ENCODE peak calls at places on chromosomes 11 and 22, in nine cellular contexts. Y is SIG-M5, A is amygdala, N is suprapubic skin, G is kidney, X is iPS-NIHi11, P is ureter, H is mammary epithelial cell, V is ELF-1. W is an unnamed sample.

GRCh38 chr11:14768789-14769188 is 123.2 kb downstream of the CYP2R1 start:
- DNase-seq in V (no peak), Y (no peak), P (no peak), N (no peak), G (no peak), H (no peak), A (no peak), X (no peak), W (no peak)

GRCh38 chr11:112051768-112052167 is 22.0 kb downstream of the PIH1D2 start:
- DNase-seq in V (no peak), N (no peak), P (no peak), H (no peak), X (no peak), G (no peak), Y (no peak), A (no peak), W (no peak)

GRCh38 chr11:119701591-119702260 is 27.3 kb downstream of the NECTIN1 start:
- DNase-seq in N (no peak), P (peak), A (no peak), H (no peak), X (no peak), Y (no peak), G (no peak), V (no peak), W (no peak)

GRCh38 chr11:68213135-68213515 is at the start of gene KMT5B:
- DNase-seq in N (no peak), P (peak), G (peak), Y (no peak), H (no peak), V (peak), X (peak), A (no peak), W (peak)

GRCh38 chr22:24367841-24368240 is 59.6 kb upstream of the ADORA2A start:
- DNase-seq in V (no peak), G (no peak), X (no peak), P (no peak), Y (no peak), H (no peak), A (no peak), N (no peak), W (no peak)

GRCh38 chr11:105867742-105868141 is 154.3 kb downstream of the MSANTD4 start:
- DNase-seq in G (no peak), X (no peak), Y (no peak), P (no peak), N (no peak), V (no peak), H (no peak), A (no peak), W (no peak)

GRCh38 chr11:115720537-115721308 is 216.5 kb upstream of the CADM1 start:
- DNase-seq in A (peak), Y (no peak), V (no peak), G (no peak), H (no peak), P (no peak), N (no peak), X (no peak), W (peak)

GRCh38 chr22:42116848-42117424 is 13.7 kb downstream of the CYP2D6 start:
- DNase-seq in G (no peak), H (no peak), N (no peak), P (no peak), X (no peak), Y (no peak), A (no peak), V (no peak), W (no peak)

GRCh38 chr22:37953062-37953436 is 352 bp downstream of the C22orf23 start:
- DNase-seq in V (no peak), G (no peak), Y (no peak), P (no peak), A (no peak), H (no peak), X (peak), N (no peak), W (no peak)

GRCh38 chr11:31769241-31769640 is 41.9 kb downstream of the PAX6 start:
- DNase-seq in A (no peak), X (no peak), Y (no peak), H (no peak), P (no peak), G (no peak), N (no peak), V (no peak), W (no peak)

GRCh38 chr22:27090595-27090994 is 433.2 kb downstream of the MIAT start:
- DNase-seq in P (no peak), H (no peak), G (no peak), X (no peak), N (no peak), Y (no peak), A (peak), V (no peak), W (no peak)

GRCh38 chr22:46697811-46698515 is 40.1 kb downstream of the CERK start:
- DNase-seq in P (no peak), A (no peak), X (no peak), G (no peak), H (no peak), Y (no peak), N (no peak), V (no peak), W (no peak)

GRCh38 chr11:83816572-83817187 is 530.5 kb upstream of the CCDC90B start:
- DNase-seq in A (no peak), V (no peak), P (no peak), H (no peak), X (no peak), G (no peak), N (no peak), Y (no peak), W (no peak)

GRCh38 chr11:17923213-17923612 is 89.6 kb downstream of the SERGEF start:
- DNase-seq in X (no peak), A (no peak), V (peak), P (no peak), N (no peak), Y (no peak), G (no peak), H (no peak), W (no peak)

GRCh38 chr11:36149538-36150242 is 139.5 kb downstream of the COMMD9 start:
- DNase-seq in P (peak), N (no peak), H (peak), A (no peak), Y (peak), X (peak), G (peak), V (peak), W (no peak)

GRCh38 chr11:71331631-71332030 is 79.3 kb upstream of the SHANK2 start:
- DNase-seq in G (peak), A (no peak), N (peak), Y (no peak), V (no peak), X (no peak), H (no peak), P (no peak), W (no peak)

GRCh38 chr22:29037340-29037932 is 24.2 kb downstream of the C22orf31 start:
- DNase-seq in N (no peak), A (no peak), V (no peak), P (no peak), Y (no peak), G (no peak), H (no peak), X (no peak), W (no peak)

GRCh38 chr11:100851129-100851528 is 164.0 kb downstream of the ARHGAP42 start:
- DNase-seq in G (no peak), A (no peak), P (no peak), Y (no peak), X (no peak), N (no peak), H (peak), V (no peak), W (no peak)

GRCh38 chr22:37747090-37747714 is 50.4 kb downstream of the TRIOBP start:
- DNase-seq in X (no peak), H (peak), G (no peak), P (no peak), N (no peak), Y (no peak), V (peak), A (no peak), W (no peak)

GRCh38 chr11:71443736-71444410 is 4.3 kb downstream of the DHCR7 start:
- DNase-seq in A (no peak), H (no peak), G (no peak), Y (no peak), N (peak), V (no peak), P (no peak), X (no peak), W (no peak)

GRCh38 chr11:16738949-16739262 is 459 bp downstream of the C11orf58 start:
- DNase-seq in N (no peak), A (no peak), G (no peak), X (no peak), P (no peak), H (no peak), V (no peak), Y (no peak), W (no peak)

GRCh38 chr11:124762624-124763155 is 600 bp upstream of the ESAM start:
- DNase-seq in G (peak), N (no peak), H (no peak), X (peak), Y (no peak), V (peak), A (no peak), P (no peak), W (no peak)

GRCh38 chr11:18765554-18765953 is 26.0 kb downstream of the PTPN5 start:
- DNase-seq in N (no peak), Y (no peak), A (no peak), X (no peak), V (no peak), G (peak), H (peak), P (no peak), W (no peak)

W was measured in C1 segment of cervical spinal cord.